ENCODE peak calls at places on chromosomes 12 and 14, in four cellular contexts. One of them, this sample, is unnamed.
A peak's percentile ranks its signal among the peaks of the same experiment; 100 is the strongest.

GRCh38 chr12:52766351-52767019 is 10.7 kb downstream of the KRT76 start:
- DNase-seq in vagina: no peak
- DNase-seq in uterus: no peak
- DNase-seq in iPS DF 6.9: no peak
- DNase-seq in this sample: peak; percentile 78

GRCh38 chr12:4555804-4556203 is 6.2 kb upstream of the DYRK4 start:
- DNase-seq in vagina: no peak
- DNase-seq in uterus: no peak
- DNase-seq in iPS DF 6.9: no peak
- DNase-seq in this sample: no peak

GRCh38 chr12:123846340-123846739 is 84.2 kb downstream of the DNAH10 start:
- DNase-seq in vagina: no peak
- DNase-seq in uterus: no peak
- DNase-seq in iPS DF 6.9: no peak
- DNase-seq in this sample: no peak

GRCh38 chr14:89121961-89122675 is 294.9 kb downstream of the FOXN3 start:
- DNase-seq in vagina: peak; percentile 70
- DNase-seq in uterus: no peak
- DNase-seq in iPS DF 6.9: peak; percentile 72
- DNase-seq in this sample: no peak

GRCh38 chr14:99862111-99862510 is 68.9 kb downstream of the EML1 start:
- DNase-seq in vagina: no peak
- DNase-seq in uterus: no peak
- DNase-seq in iPS DF 6.9: no peak
- DNase-seq in this sample: no peak

GRCh38 chr14:61168126-61168525 is 113.0 kb downstream of the TMEM30B start:
- DNase-seq in vagina: no peak
- DNase-seq in uterus: no peak
- DNase-seq in iPS DF 6.9: no peak
- DNase-seq in this sample: no peak

GRCh38 chr12:41339784-41340183 is 151.7 kb downstream of the PDZRN4 start:
- DNase-seq in vagina: no peak
- DNase-seq in uterus: no peak
- DNase-seq in iPS DF 6.9: no peak
- DNase-seq in this sample: no peak

GRCh38 chr14:74932401-74932901 is 9.4 kb upstream of the RPS6KL1 start:
- DNase-seq in vagina: no peak
- DNase-seq in uterus: no peak
- DNase-seq in iPS DF 6.9: no peak
- DNase-seq in this sample: no peak

GRCh38 chr12:80567391-80567790 is 123.4 kb downstream of the PTPRQ start:
- DNase-seq in vagina: no peak
- DNase-seq in uterus: no peak
- DNase-seq in iPS DF 6.9: no peak
- DNase-seq in this sample: no peak

GRCh38 chr14:55075628-55076027 is 24.2 kb downstream of the MAPK1IP1L start:
- DNase-seq in vagina: no peak
- DNase-seq in uterus: no peak
- DNase-seq in iPS DF 6.9: no peak
- DNase-seq in this sample: no peak

GRCh38 chr14:21748869-21749303 is 75.3 kb upstream of the OR4E1 start:
- DNase-seq in vagina: no peak
- DNase-seq in uterus: peak; percentile 20
- DNase-seq in iPS DF 6.9: peak; percentile 43
- DNase-seq in this sample: no peak

GRCh38 chr12:58757422-58757821 is 162.9 kb downstream of the LRIG3 start:
- DNase-seq in vagina: no peak
- DNase-seq in uterus: no peak
- DNase-seq in iPS DF 6.9: no peak
- DNase-seq in this sample: peak; percentile 97

GRCh38 chr12:121748218-121748570 is 35.6 kb downstream of the TMEM120B start:
- DNase-seq in vagina: no peak
- DNase-seq in uterus: peak; percentile 33
- DNase-seq in iPS DF 6.9: no peak
- DNase-seq in this sample: no peak

GRCh38 chr12:65894624-65895023 is 70.3 kb downstream of the HMGA2 start:
- DNase-seq in vagina: no peak
- DNase-seq in uterus: no peak
- DNase-seq in iPS DF 6.9: no peak
- DNase-seq in this sample: no peak

GRCh38 chr12:11739980-11740379 is 90.5 kb downstream of the ETV6 start:
- DNase-seq in vagina: no peak
- DNase-seq in uterus: no peak
- DNase-seq in iPS DF 6.9: no peak
- DNase-seq in this sample: no peak

GRCh38 chr14:26589998-26590397 is 7.8 kb downstream of the NOVA1 start:
- DNase-seq in vagina: no peak
- DNase-seq in uterus: no peak
- DNase-seq in iPS DF 6.9: no peak
- DNase-seq in this sample: no peak

GRCh38 chr12:63212316-63212715 is 61.3 kb upstream of the AVPR1A start:
- DNase-seq in vagina: no peak
- DNase-seq in uterus: no peak
- DNase-seq in iPS DF 6.9: no peak
- DNase-seq in this sample: no peak

GRCh38 chr14:93712838-93713724 is 75.2 kb downstream of the PRIMA1 start:
- DNase-seq in vagina: peak; percentile 52
- DNase-seq in uterus: no peak
- DNase-seq in iPS DF 6.9: no peak
- DNase-seq in this sample: peak; percentile 18

GRCh38 chr14:94581127-94581999 is at the start of gene SERPINA5:
- DNase-seq in vagina: no peak
- DNase-seq in uterus: no peak
- DNase-seq in iPS DF 6.9: no peak
- DNase-seq in this sample: peak; percentile 56

GRCh38 chr12:56723889-56724659 is 1.0 kb downstream of the NACA start:
- DNase-seq in vagina: peak; percentile 91
- DNase-seq in uterus: peak; percentile 63
- DNase-seq in iPS DF 6.9: no peak
- DNase-seq in this sample: peak; percentile 20

GRCh38 chr12:117863004-117863709 is 105.6 kb downstream of the KSR2 start:
- DNase-seq in vagina: no peak
- DNase-seq in uterus: no peak
- DNase-seq in iPS DF 6.9: no peak
- DNase-seq in this sample: no peak

GRCh38 chr12:56636118-56636674 is 6.1 kb upstream of the BAZ2A start:
- DNase-seq in vagina: peak; percentile 98
- DNase-seq in uterus: peak; percentile 89
- DNase-seq in iPS DF 6.9: no peak
- DNase-seq in this sample: peak; percentile 90

DNA sequence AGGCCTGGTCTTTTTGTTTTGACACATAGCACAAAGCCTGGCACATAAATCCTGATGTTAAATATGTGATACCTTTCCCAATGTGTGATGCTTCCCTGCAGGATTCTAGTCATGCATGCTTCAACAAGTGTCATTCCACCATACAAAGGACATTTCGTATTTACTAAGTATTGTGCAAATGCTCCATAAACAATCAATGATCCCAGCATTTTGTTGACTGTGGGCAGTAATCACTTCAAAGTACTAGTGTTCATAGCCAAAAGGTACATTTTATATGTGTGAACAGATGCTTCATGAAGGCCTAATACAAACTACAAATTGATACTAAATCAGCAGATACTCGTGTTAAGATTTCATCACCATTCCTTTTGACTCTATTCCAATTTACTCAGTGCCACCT is 4.4 kb downstream of the CCNB1IP1 start:
- DNase-seq in vagina: no peak
- DNase-seq in uterus: no peak
- DNase-seq in iPS DF 6.9: no peak
- DNase-seq in this sample: no peak
- H3K36me3 ChIP-seq in vagina: no peaks in the 10 kb centered on the region
- H3K36me3 ChIP-seq in uterus: no peaks in the 10 kb centered on the region
- H3K36me3 ChIP-seq in iPS DF 6.9: peaks cover 4% of the 10 kb centered on the region
- H3K36me3 ChIP-seq in this sample: peaks cover 48% of the 10 kb centered on the region

GRCh38 chr14:101861464-101861863 is 100.0 kb downstream of the PPP2R5C start:
- DNase-seq in vagina: no peak
- DNase-seq in uterus: no peak
- DNase-seq in iPS DF 6.9: no peak
- DNase-seq in this sample: no peak

GRCh38 chr14:101862177-101862576 is 100.7 kb downstream of the PPP2R5C start:
- DNase-seq in vagina: peak; percentile 34
- DNase-seq in uterus: no peak
- DNase-seq in iPS DF 6.9: no peak
- DNase-seq in this sample: no peak

GRCh38 chr14:101865288-101865687 is 99.1 kb upstream of the DYNC1H1 start:
- DNase-seq in vagina: peak; percentile 42
- DNase-seq in uterus: no peak
- DNase-seq in iPS DF 6.9: no peak
- DNase-seq in this sample: no peak

GRCh38 chr14:101859916-101860315 is 98.4 kb downstream of the PPP2R5C start:
- DNase-seq in vagina: peak; percentile 18
- DNase-seq in uterus: no peak
- DNase-seq in iPS DF 6.9: no peak
- DNase-seq in this sample: no peak

DNA sequence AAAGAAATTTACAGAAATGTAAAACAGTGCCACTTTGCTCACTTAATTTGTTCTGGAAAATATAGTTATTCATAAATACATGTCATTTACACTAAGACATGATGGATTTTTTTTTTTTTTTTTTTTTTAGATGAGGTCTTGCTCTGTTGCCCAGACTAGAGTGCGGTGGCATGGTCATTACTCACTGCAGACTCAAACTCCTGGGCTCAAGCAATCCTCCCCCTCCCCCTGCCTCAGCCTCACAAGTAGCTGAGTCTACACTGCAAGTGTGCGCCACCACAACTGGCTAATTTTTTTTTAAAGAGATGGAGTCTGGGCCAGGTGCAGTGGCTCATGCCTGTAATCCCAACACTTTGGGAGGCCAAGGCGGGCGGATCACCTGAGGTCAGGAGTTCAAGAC is 101.2 kb downstream of the PPP2R5C start:
- DNase-seq in vagina: peak; percentile 29
- DNase-seq in uterus: no peak
- DNase-seq in iPS DF 6.9: no peak
- DNase-seq in this sample: no peak
- H3K27ac ChIP-seq in vagina: no peak overlapping the region
- H3K27ac ChIP-seq in uterus: no peak overlapping the region
- H3K27ac ChIP-seq in iPS DF 6.9: no peak overlapping the region
- H3K27ac ChIP-seq in this sample: no peak overlapping the region

GRCh38 chr12:130574402-130574801 is 141.7 kb downstream of the RIMBP2 start:
- DNase-seq in vagina: no peak
- DNase-seq in uterus: no peak
- DNase-seq in iPS DF 6.9: no peak
- DNase-seq in this sample: no peak
- H3K9me3 ChIP-seq in vagina: no peaks in the 10 kb centered on the region
- H3K9me3 ChIP-seq in uterus: no peaks in the 10 kb centered on the region
- H3K9me3 ChIP-seq in iPS DF 6.9: peaks cover 25% of the 10 kb centered on the region
- H3K9me3 ChIP-seq in this sample: no peaks in the 10 kb centered on the region

GRCh38 chr12:132121283-132121682 is 22.8 kb downstream of the DDX51 start:
- DNase-seq in vagina: no peak
- DNase-seq in uterus: no peak
- DNase-seq in iPS DF 6.9: no peak
- DNase-seq in this sample: no peak
- H3K36me3 ChIP-seq in vagina: no peaks in the 10 kb centered on the region
- H3K36me3 ChIP-seq in uterus: no peaks in the 10 kb centered on the region
- H3K36me3 ChIP-seq in iPS DF 6.9: peaks cover 7% of the 10 kb centered on the region
- H3K36me3 ChIP-seq in this sample: peaks cover 15% of the 10 kb centered on the region